ENCODE peak calls at places on chromosomes 12 and 14, in ten cellular contexts. A is AG09319; B is EH; C is WTC11; R is SIG-M5; J is thoracic aorta; Q is endothelial cell; V is ovary; F is C1 segment of cervical spinal cord; O is naive thymus-derived CD8-positive, alpha-beta T cell. I is an unnamed sample.

GRCh38 chr14:103216857-103217256 is 93.6 kb downstream of the TNFAIP2 start:
- DNase-seq in A (no peak), B (no peak), C (no peak), R (no peak), J (no peak), Q (no peak), V (no peak), F (no peak), O (no peak), I (no peak)

GRCh38 chr14:48333221-48333910 is 658.0 kb upstream of the MDGA2 start:
- DNase-seq in A (no peak), B (no peak), C (no peak), R (no peak), J (no peak), Q (no peak), V (no peak), F (no peak), O (no peak), I (no peak)

GRCh38 chr14:100585448-100586152 is 1.6 kb downstream of the BEGAIN start:
- DNase-seq in A (no peak), B (no peak), C (peak; percentile 9), R (no peak), J (no peak), Q (no peak), V (peak; percentile 15), F (no peak), O (no peak), I (no peak)

GRCh38 chr12:130807309-130807708 is 31.7 kb downstream of the STX2 start:
- DNase-seq in A (no peak), B (no peak), C (no peak), R (no peak), J (no peak), Q (no peak), V (no peak), F (no peak), O (no peak), I (no peak)

GRCh38 chr14:52467515-52468266 is 84.6 kb downstream of the TXNDC16 start:
- DNase-seq in A (no peak), B (no peak), C (no peak), R (no peak), J (no peak), Q (no peak), V (no peak), F (no peak), O (no peak), I (no peak)

GRCh38 chr12:56297400-56297799 is 2.7 kb downstream of the CS start:
- DNase-seq in A (no peak), B (no peak), C (no peak), R (no peak), J (no peak), Q (no peak), V (no peak), F (no peak), O (no peak), I (no peak)

GRCh38 chr14:21102472-21103164 is 1.8 kb downstream of the TMEM253 start:
- DNase-seq in A (no peak), B (no peak), C (peak; percentile 52), R (no peak), J (no peak), Q (no peak), V (no peak), F (no peak), O (no peak), I (no peak)

GRCh38 chr14:100132903-100133510 is 26.4 kb downstream of the DEGS2 start:
- DNase-seq in A (peak; percentile 18), B (peak; percentile 73), C (no peak), R (no peak), J (no peak), Q (no peak), V (no peak), F (no peak), O (no peak), I (no peak)

GRCh38 chr14:31169877-31170276 is 37.7 kb downstream of the HECTD1 start:
- DNase-seq in A (no peak), B (no peak), C (no peak), R (no peak), J (no peak), Q (no peak), V (no peak), F (no peak), O (no peak), I (no peak)

GRCh38 chr12:100789146-100789545 is 5.4 kb upstream of the ANO4 start:
- DNase-seq in A (no peak), B (peak; percentile 69), C (no peak), R (no peak), J (no peak), Q (no peak), V (no peak), F (no peak), O (no peak), I (no peak)

GRCh38 chr14:93969082-93969828 is 7.1 kb downstream of the ASB2 start:
- DNase-seq in A (no peak), B (peak; percentile 33), C (no peak), R (no peak), J (no peak), Q (no peak), V (no peak), F (no peak), O (no peak), I (no peak)

GRCh38 chr14:99047436-99048110 is 224.4 kb downstream of the BCL11B start:
- DNase-seq in A (no peak), B (no peak), C (no peak), R (no peak), J (no peak), Q (no peak), V (no peak), F (no peak), O (peak; percentile 30), I (no peak)

GRCh38 chr12:131674373-131674772 is 36.5 kb upstream of the SFSWAP start:
- DNase-seq in A (no peak), B (no peak), C (no peak), R (no peak), J (no peak), Q (no peak), V (no peak), F (no peak), O (no peak), I (no peak)

GRCh38 chr12:63423839-63424238 is 244.5 kb downstream of the DPY19L2 start:
- DNase-seq in A (no peak), B (no peak), C (no peak), R (no peak), J (no peak), Q (no peak), V (no peak), F (no peak), O (no peak), I (no peak)

GRCh38 chr12:116975779-116976393 is 65.1 kb downstream of the FBXW8 start:
- DNase-seq in A (peak; percentile 28), B (peak; percentile 64), C (no peak), R (no peak), J (no peak), Q (no peak), V (no peak), F (no peak), O (no peak), I (peak; percentile 16)

GRCh38 chr12:95073698-95074520 is 491 bp upstream of the NR2C1 start:
- DNase-seq in A (no peak), B (no peak), C (no peak), R (no peak), J (no peak), Q (no peak), V (no peak), F (no peak), O (no peak), I (no peak)

GRCh38 chr12:130461868-130462557 is 124.3 kb downstream of the PIWIL1 start:
- DNase-seq in A (no peak), B (no peak), C (no peak), R (no peak), J (no peak), Q (no peak), V (no peak), F (no peak), O (no peak), I (no peak)

GRCh38 chr14:99271288-99271941 is 582 bp downstream of the BCL11B start:
- DNase-seq in A (no peak), B (no peak), C (no peak), R (no peak), J (no peak), Q (no peak), V (no peak), F (no peak), O (peak; percentile 62), I (no peak)

GRCh38 chr14:74616507-74616906 is 4.5 kb upstream of the LTBP2 start:
- DNase-seq in A (no peak), B (peak; percentile 92), C (no peak), R (no peak), J (no peak), Q (no peak), V (no peak), F (no peak), O (no peak), I (no peak)

GRCh38 chr14:44782775-44783238 is 178.9 kb downstream of the KLHL28 start:
- DNase-seq in A (peak; percentile 4), B (no peak), C (no peak), R (no peak), J (no peak), Q (no peak), V (no peak), F (no peak), O (no peak), I (no peak)

GRCh38 chr12:124024263-124024678 is 51.3 kb downstream of the ZNF664 start:
- DNase-seq in A (no peak), B (peak; percentile 80), C (no peak), R (no peak), J (no peak), Q (no peak), V (no peak), F (no peak), O (no peak), I (no peak)

GRCh38 chr14:56118611-56119181 is 485 bp downstream of the PELI2 start:
- DNase-seq in A (no peak), B (peak; percentile 42), C (no peak), R (no peak), J (no peak), Q (peak; percentile 47), V (peak; percentile 73), F (no peak), O (no peak), I (no peak)

GRCh38 chr14:63214417-63215196 is 10.4 kb downstream of the RHOJ start:
- DNase-seq in A (no peak), B (no peak), C (no peak), R (no peak), J (no peak), Q (no peak), V (no peak), F (no peak), O (no peak), I (no peak)

GRCh38 chr14:50792058-50792477 is 38.9 kb downstream of the NIN start:
- DNase-seq in A (no peak), B (no peak), C (no peak), R (no peak), J (no peak), Q (no peak), V (no peak), F (no peak), O (peak; percentile 55), I (no peak)

GRCh38 chr12:7646178-7646475 is 19.6 kb downstream of the APOBEC1 start:
- DNase-seq in A (no peak), B (no peak), C (no peak), R (no peak), J (no peak), Q (no peak), V (no peak), F (no peak), O (no peak), I (no peak)

GRCh38 chr12:116650062-116650461 is 87.8 kb downstream of the SPRING1 start:
- DNase-seq in A (no peak), B (no peak), C (no peak), R (no peak), J (no peak), Q (no peak), V (no peak), F (no peak), O (no peak), I (no peak)